ENCODE peak calls at places on chromosomes 12 and 14, in nine cellular contexts. One of them, this sample, is unnamed.

GRCh38 chr12:74552201-74552600 is 14.6 kb downstream of the ATXN7L3B start:
- DNase-seq in PC-3: peak; percentile 12
- DNase-seq in GM23248: no peak
- DNase-seq in neural progenitor cell: no peak
- DNase-seq in GM23338: peak; percentile 37
- DNase-seq in HCT116: no peak
- DNase-seq in hepatocyte: no peak
- DNase-seq in SK-N-SH: no peak
- DNase-seq in MM.1S: no peak
- DNase-seq in this sample: no peak

GRCh38 chr12:124188059-124188458 is 106.8 kb upstream of the RFLNA start:
- DNase-seq in PC-3: no peak
- DNase-seq in GM23248: no peak
- DNase-seq in neural progenitor cell: no peak
- DNase-seq in GM23338: no peak
- DNase-seq in HCT116: no peak
- DNase-seq in hepatocyte: no peak
- DNase-seq in SK-N-SH: no peak
- DNase-seq in MM.1S: no peak
- DNase-seq in this sample: no peak

GRCh38 chr12:113466770-113467153 is 4.9 kb downstream of the LHX5 start:
- DNase-seq in PC-3: no peak
- DNase-seq in GM23248: no peak
- DNase-seq in neural progenitor cell: no peak
- DNase-seq in GM23338: no peak
- DNase-seq in HCT116: no peak
- DNase-seq in hepatocyte: no peak
- DNase-seq in SK-N-SH: no peak
- DNase-seq in MM.1S: no peak
- DNase-seq in this sample: no peak

GRCh38 chr12:8050600-8051250 is 15.4 kb downstream of the C3AR1 start:
- DNase-seq in PC-3: no peak
- DNase-seq in GM23248: no peak
- DNase-seq in neural progenitor cell: no peak
- DNase-seq in GM23338: no peak
- DNase-seq in HCT116: no peak
- DNase-seq in hepatocyte: no peak
- DNase-seq in SK-N-SH: no peak
- DNase-seq in MM.1S: no peak
- DNase-seq in this sample: no peak

GRCh38 chr12:116130431-116130830 is 147.1 kb downstream of the MED13L start:
- DNase-seq in PC-3: no peak
- DNase-seq in GM23248: peak; percentile 64
- DNase-seq in neural progenitor cell: no peak
- DNase-seq in GM23338: no peak
- DNase-seq in HCT116: no peak
- DNase-seq in hepatocyte: no peak
- DNase-seq in SK-N-SH: peak; percentile 52
- DNase-seq in MM.1S: no peak
- DNase-seq in this sample: no peak

GRCh38 chr12:20832911-20833310 is 22.4 kb downstream of the SLCO1B3 start:
- DNase-seq in PC-3: no peak
- DNase-seq in GM23248: no peak
- DNase-seq in neural progenitor cell: no peak
- DNase-seq in GM23338: no peak
- DNase-seq in HCT116: no peak
- DNase-seq in hepatocyte: no peak
- DNase-seq in SK-N-SH: no peak
- DNase-seq in MM.1S: no peak
- DNase-seq in this sample: no peak

GRCh38 chr14:74575936-74576335 is 36.1 kb downstream of the LTBP2 start:
- DNase-seq in PC-3: no peak
- DNase-seq in GM23248: no peak
- DNase-seq in neural progenitor cell: no peak
- DNase-seq in GM23338: no peak
- DNase-seq in HCT116: no peak
- DNase-seq in hepatocyte: no peak
- DNase-seq in SK-N-SH: no peak
- DNase-seq in MM.1S: no peak
- DNase-seq in this sample: no peak

GRCh38 chr14:96253140-96253539 is 2.9 kb upstream of the BDKRB1 start:
- DNase-seq in PC-3: peak; percentile 47
- DNase-seq in GM23248: peak; percentile 95
- DNase-seq in neural progenitor cell: no peak
- DNase-seq in GM23338: no peak
- DNase-seq in HCT116: no peak
- DNase-seq in hepatocyte: peak; percentile 78
- DNase-seq in SK-N-SH: no peak
- DNase-seq in MM.1S: no peak
- DNase-seq in this sample: no peak

GRCh38 chr12:43038991-43039390 is 449.4 kb upstream of the PRICKLE1 start:
- DNase-seq in PC-3: no peak
- DNase-seq in GM23248: no peak
- DNase-seq in neural progenitor cell: peak; percentile 26
- DNase-seq in GM23338: no peak
- DNase-seq in HCT116: no peak
- DNase-seq in hepatocyte: no peak
- DNase-seq in SK-N-SH: no peak
- DNase-seq in MM.1S: no peak
- DNase-seq in this sample: no peak

GRCh38 chr12:118981285-118982201 is at the start of gene SRRM4:
- DNase-seq in PC-3: no peak
- DNase-seq in GM23248: peak; percentile 14
- DNase-seq in neural progenitor cell: peak; percentile 95
- DNase-seq in GM23338: peak; percentile 95
- DNase-seq in HCT116: no peak
- DNase-seq in hepatocyte: peak; percentile 63
- DNase-seq in SK-N-SH: peak; percentile 90
- DNase-seq in MM.1S: no peak
- DNase-seq in this sample: no peak

GRCh38 chr14:100067971-100068959 is 3.0 kb downstream of the EVL start:
- DNase-seq in PC-3: peak; percentile 92
- DNase-seq in GM23248: peak; percentile 62
- DNase-seq in neural progenitor cell: no peak
- DNase-seq in GM23338: no peak
- DNase-seq in HCT116: peak; percentile 21
- DNase-seq in hepatocyte: no peak
- DNase-seq in SK-N-SH: no peak
- DNase-seq in MM.1S: no peak
- DNase-seq in this sample: peak; percentile 75

DNA sequence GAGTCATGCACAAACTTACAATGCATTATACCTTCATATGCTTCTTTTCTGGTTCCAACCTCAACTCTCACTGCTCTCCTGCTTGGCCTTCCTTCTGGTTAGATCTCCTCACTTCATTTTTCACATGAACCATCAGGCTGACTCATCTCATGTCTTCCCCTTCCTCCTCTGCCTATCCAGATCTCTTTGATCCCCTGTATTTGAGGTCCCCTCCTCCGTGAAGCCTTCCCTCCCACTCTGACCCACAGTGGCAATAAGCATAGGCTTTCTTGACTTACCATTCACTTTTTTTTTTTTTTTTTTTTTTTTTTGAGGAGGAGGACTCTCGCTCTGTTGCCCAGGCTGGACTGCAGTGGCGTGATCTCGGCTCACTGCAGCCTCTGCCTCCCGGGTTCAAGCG is 14.7 kb upstream of the ASIC1 start:
- DNase-seq in PC-3: no peak
- DNase-seq in GM23248: no peak
- DNase-seq in neural progenitor cell: no peak
- DNase-seq in GM23338: no peak
- DNase-seq in HCT116: no peak
- DNase-seq in hepatocyte: no peak
- DNase-seq in SK-N-SH: no peak
- DNase-seq in MM.1S: no peak
- DNase-seq in this sample: no peak
- TF ChIP-seq EZH2phosphoT487 in PC-3: no peak
- TF ChIP-seq EZH2phosphoT487 in GM23248: no peak
- TF ChIP-seq EZH2phosphoT487 in neural progenitor cell: no peak
- TF ChIP-seq EZH2phosphoT487 in GM23338: no peak
- TF ChIP-seq EZH2phosphoT487 in HCT116: no peak
- TF ChIP-seq EZH2phosphoT487 in hepatocyte: no peak
- TF ChIP-seq EZH2phosphoT487 in SK-N-SH: no peak
- TF ChIP-seq EZH2phosphoT487 in MM.1S: no peak
- TF ChIP-seq EZH2phosphoT487 in this sample: no peak

DNA sequence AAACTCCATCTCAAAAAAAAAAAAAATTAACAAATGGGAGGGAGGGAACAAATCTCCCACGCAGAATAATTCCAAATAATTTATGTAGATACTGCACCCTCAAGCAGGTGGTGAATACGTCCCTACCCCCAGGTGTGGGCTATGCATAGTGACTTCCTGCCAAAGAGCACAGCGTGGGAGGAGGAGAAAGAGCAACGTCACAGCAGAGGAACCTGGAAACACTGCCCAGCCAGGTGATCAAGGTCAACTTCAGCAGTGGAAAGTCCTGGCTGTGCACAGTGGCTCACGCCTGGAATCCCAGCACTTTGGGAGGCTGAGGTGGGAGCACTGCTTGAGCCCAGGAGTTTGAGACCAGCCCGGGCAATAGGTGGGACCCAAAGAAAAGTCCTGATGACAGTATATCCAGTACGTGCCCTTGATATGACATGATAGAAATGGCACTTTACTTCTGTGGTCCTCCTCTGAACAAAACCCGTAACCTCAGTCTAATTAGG is 9.5 kb downstream of the CINP start:
- DNase-seq in PC-3: no peak
- DNase-seq in GM23248: no peak
- DNase-seq in neural progenitor cell: no peak
- DNase-seq in GM23338: no peak
- DNase-seq in HCT116: no peak
- DNase-seq in hepatocyte: no peak
- DNase-seq in SK-N-SH: no peak
- DNase-seq in MM.1S: no peak
- DNase-seq in this sample: no peak
- H3K27ac ChIP-seq in PC-3: no peak overlapping the region
- H3K27ac ChIP-seq in GM23248: no peak overlapping the region
- H3K27ac ChIP-seq in neural progenitor cell: no peak overlapping the region
- H3K27ac ChIP-seq in GM23338: no peak overlapping the region
- H3K27ac ChIP-seq in HCT116: no peak overlapping the region
- H3K27ac ChIP-seq in hepatocyte: no peak overlapping the region
- H3K27ac ChIP-seq in SK-N-SH: no peak overlapping the region
- H3K27ac ChIP-seq in MM.1S: no peak overlapping the region
- H3K27ac ChIP-seq in this sample: no peak overlapping the region

DNA sequence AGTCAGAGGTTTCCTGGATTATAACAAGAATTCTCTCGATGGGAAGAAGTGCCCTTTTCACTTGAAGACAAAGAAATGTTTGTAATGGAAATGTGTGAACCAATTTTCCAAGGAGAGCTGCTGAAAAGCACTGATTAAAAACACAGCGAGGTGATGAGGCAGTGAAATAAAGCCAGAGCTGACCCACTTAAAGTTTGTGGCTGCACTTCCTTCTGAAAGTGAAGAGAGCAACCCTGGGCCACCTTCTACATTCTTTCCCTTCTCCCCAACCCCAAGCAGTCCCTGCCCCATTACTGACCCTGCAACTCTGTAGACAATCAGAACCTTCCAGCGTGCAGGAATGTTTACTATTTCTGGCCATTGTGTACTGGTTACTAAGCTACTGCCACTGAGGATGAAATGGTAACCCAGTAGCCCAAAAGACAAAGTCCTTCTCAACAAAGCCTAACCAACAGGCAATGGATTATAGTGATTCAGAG is 174.0 kb downstream of the TTC7B start:
- DNase-seq in PC-3: no peak
- DNase-seq in GM23248: no peak
- DNase-seq in neural progenitor cell: peak; percentile 89
- DNase-seq in GM23338: peak; percentile 84
- DNase-seq in HCT116: no peak
- DNase-seq in hepatocyte: peak; percentile 38
- DNase-seq in SK-N-SH: no peak
- DNase-seq in MM.1S: no peak
- DNase-seq in this sample: no peak
- TF ChIP-seq EZH2phosphoT487 in PC-3: no peak
- TF ChIP-seq EZH2phosphoT487 in GM23248: no peak
- TF ChIP-seq EZH2phosphoT487 in neural progenitor cell: no peak
- TF ChIP-seq EZH2phosphoT487 in GM23338: no peak
- TF ChIP-seq EZH2phosphoT487 in HCT116: no peak
- TF ChIP-seq EZH2phosphoT487 in hepatocyte: no peak
- TF ChIP-seq EZH2phosphoT487 in SK-N-SH: no peak
- TF ChIP-seq EZH2phosphoT487 in MM.1S: no peak
- TF ChIP-seq EZH2phosphoT487 in this sample: no peak

GRCh38 chr12:57458665-57459054 is 925 bp upstream of the GLI1 start:
- DNase-seq in PC-3: no peak
- DNase-seq in GM23248: no peak
- DNase-seq in neural progenitor cell: no peak
- DNase-seq in GM23338: no peak
- DNase-seq in HCT116: no peak
- DNase-seq in hepatocyte: no peak
- DNase-seq in SK-N-SH: no peak
- DNase-seq in MM.1S: no peak
- DNase-seq in this sample: no peak
- H3K27ac ChIP-seq in PC-3: no peak overlapping the region
- H3K27ac ChIP-seq in GM23248: peak overlapping the region; percentile 55
- H3K27ac ChIP-seq in neural progenitor cell: no peak overlapping the region
- H3K27ac ChIP-seq in GM23338: peak overlapping the region; percentile 96
- H3K27ac ChIP-seq in HCT116: peak overlapping the region; percentile 65
- H3K27ac ChIP-seq in hepatocyte: peak overlapping the region; percentile 80
- H3K27ac ChIP-seq in SK-N-SH: no peak overlapping the region
- H3K27ac ChIP-seq in MM.1S: peak overlapping the region; percentile 56
- H3K27ac ChIP-seq in this sample: peak overlapping the region; percentile 71

GRCh38 chr14:38862381-38862780 is 240.7 kb downstream of the SEC23A start:
- DNase-seq in PC-3: no peak
- DNase-seq in GM23248: no peak
- DNase-seq in neural progenitor cell: no peak
- DNase-seq in GM23338: no peak
- DNase-seq in HCT116: no peak
- DNase-seq in hepatocyte: no peak
- DNase-seq in SK-N-SH: no peak
- DNase-seq in MM.1S: no peak
- DNase-seq in this sample: no peak

GRCh38 chr14:38868415-38869290 is 234.4 kb downstream of the SEC23A start:
- DNase-seq in PC-3: no peak
- DNase-seq in GM23248: no peak
- DNase-seq in neural progenitor cell: no peak
- DNase-seq in GM23338: no peak
- DNase-seq in HCT116: no peak
- DNase-seq in hepatocyte: peak; percentile 44
- DNase-seq in SK-N-SH: no peak
- DNase-seq in MM.1S: no peak
- DNase-seq in this sample: no peak

GRCh38 chr14:38870437-38870836 is 232.6 kb downstream of the SEC23A start:
- DNase-seq in PC-3: no peak
- DNase-seq in GM23248: no peak
- DNase-seq in neural progenitor cell: no peak
- DNase-seq in GM23338: no peak
- DNase-seq in HCT116: no peak
- DNase-seq in hepatocyte: no peak
- DNase-seq in SK-N-SH: no peak
- DNase-seq in MM.1S: no peak
- DNase-seq in this sample: no peak

GRCh38 chr14:38867561-38868150 is 235.4 kb downstream of the SEC23A start:
- DNase-seq in PC-3: peak; percentile 80
- DNase-seq in GM23248: peak; percentile 84
- DNase-seq in neural progenitor cell: peak; percentile 92
- DNase-seq in GM23338: peak; percentile 90
- DNase-seq in HCT116: peak; percentile 67
- DNase-seq in hepatocyte: peak; percentile 89
- DNase-seq in SK-N-SH: peak; percentile 25
- DNase-seq in MM.1S: peak; percentile 56
- DNase-seq in this sample: peak; percentile 76

GRCh38 chr14:38866461-38866860 is 236.6 kb downstream of the SEC23A start:
- DNase-seq in PC-3: no peak
- DNase-seq in GM23248: no peak
- DNase-seq in neural progenitor cell: no peak
- DNase-seq in GM23338: no peak
- DNase-seq in HCT116: no peak
- DNase-seq in hepatocyte: peak; percentile 19
- DNase-seq in SK-N-SH: no peak
- DNase-seq in MM.1S: no peak
- DNase-seq in this sample: no peak
- TF ChIP-seq EZH2phosphoT487 in PC-3: no peak
- TF ChIP-seq EZH2phosphoT487 in GM23248: no peak
- TF ChIP-seq EZH2phosphoT487 in neural progenitor cell: no peak
- TF ChIP-seq EZH2phosphoT487 in GM23338: no peak
- TF ChIP-seq EZH2phosphoT487 in HCT116: no peak
- TF ChIP-seq EZH2phosphoT487 in hepatocyte: no peak
- TF ChIP-seq EZH2phosphoT487 in SK-N-SH: no peak
- TF ChIP-seq EZH2phosphoT487 in MM.1S: no peak
- TF ChIP-seq EZH2phosphoT487 in this sample: no peak

This sample was measured in OCI-LY7.